ENCODE peak calls at places on chromosomes 7 and 10, in eight cellular contexts. Z is PC-9, Y is mucosa of descending colon, T is colonic mucosa, M is upper lobe of left lung, P is uterus, W is body of pancreas, V is AG10803. L is an unnamed sample.

GRCh38 chr10:66931340-66931948 is 5.6 kb downstream of the LRRTM3 start:
- DNase-seq in Z (no peak), Y (no peak), T (no peak), M (no peak), P (no peak), W (no peak), V (peak), L (peak)

GRCh38 chr7:41882745-41883527 is 180.0 kb upstream of the INHBA start:
- DNase-seq in Z (no peak), Y (no peak), T (no peak), M (no peak), P (no peak), W (no peak), V (no peak), L (no peak)

GRCh38 chr7:158858592-158859503 is 2.5 kb downstream of the DYNC2I1 start:
- DNase-seq in Z (no peak), Y (no peak), T (no peak), M (no peak), P (no peak), W (no peak), V (no peak), L (no peak)

GRCh38 chr10:22246680-22247391 is 29.0 kb upstream of the EBLN1 start:
- DNase-seq in Z (peak), Y (no peak), T (no peak), M (no peak), P (no peak), W (no peak), V (peak), L (peak)

GRCh38 chr7:128168667-128169210 is 72.3 kb upstream of the LEP start:
- DNase-seq in Z (no peak), Y (no peak), T (peak), M (no peak), P (no peak), W (peak), V (peak), L (no peak)

GRCh38 chr10:21754410-21755011 is 220.5 kb downstream of the MLLT10 start:
- DNase-seq in Z (no peak), Y (no peak), T (no peak), M (no peak), P (no peak), W (no peak), V (no peak), L (no peak)

GRCh38 chr7:134690614-134691504 is 44.2 kb downstream of the BPGM start:
- DNase-seq in Z (no peak), Y (no peak), T (no peak), M (no peak), P (no peak), W (no peak), V (peak), L (peak)

GRCh38 chr7:26646666-26647065 is 217.7 kb downstream of the SKAP2 start:
- DNase-seq in Z (no peak), Y (no peak), T (no peak), M (no peak), P (no peak), W (no peak), V (peak), L (no peak)

GRCh38 chr7:158556721-158557440 is 30.7 kb downstream of the PTPRN2 start:
- DNase-seq in Z (no peak), Y (no peak), T (no peak), M (peak), P (no peak), W (no peak), V (no peak), L (no peak)

GRCh38 chr10:133091316-133091715 is 3.6 kb downstream of the ADGRA1 start:
- DNase-seq in Z (no peak), Y (no peak), T (no peak), M (no peak), P (no peak), W (no peak), V (no peak), L (no peak)

GRCh38 chr7:154853727-154854095 is 149.2 kb downstream of the PAXIP1 start:
- DNase-seq in Z (no peak), Y (no peak), T (no peak), M (no peak), P (no peak), W (no peak), V (no peak), L (no peak)

GRCh38 chr7:107090452-107090851 is 45.9 kb downstream of the PRKAR2B start:
- DNase-seq in Z (no peak), Y (no peak), T (no peak), M (no peak), P (no peak), W (no peak), V (no peak), L (no peak)

GRCh38 chr10:107481881-107482280 is 317.4 kb upstream of the SORCS1 start:
- DNase-seq in Z (no peak), Y (no peak), T (no peak), M (no peak), P (no peak), W (no peak), V (no peak), L (no peak)

GRCh38 chr10:100807241-100808050 is 62.1 kb downstream of the PAX2 start:
- DNase-seq in Z (no peak), Y (peak), T (no peak), M (peak), P (no peak), W (no peak), V (no peak), L (no peak)

GRCh38 chr7:134571746-134572461 is 23.0 kb downstream of the AKR1B15 start:
- DNase-seq in Z (no peak), Y (no peak), T (no peak), M (no peak), P (no peak), W (no peak), V (no peak), L (no peak)

GRCh38 chr10:66717221-66717981 is 208.4 kb upstream of the LRRTM3 start:
- DNase-seq in Z (no peak), Y (no peak), T (peak), M (no peak), P (no peak), W (no peak), V (no peak), L (no peak)

GRCh38 chr7:142327555-142327954 is 69.7 kb upstream of the PRSS58 start:
- DNase-seq in Z (no peak), Y (no peak), T (no peak), M (no peak), P (no peak), W (no peak), V (no peak), L (no peak)

GRCh38 chr7:97024209-97025129 is at the start of gene DLX5:
- DNase-seq in Z (no peak), Y (no peak), T (no peak), M (peak), P (no peak), W (no peak), V (peak), L (no peak)

DNA sequence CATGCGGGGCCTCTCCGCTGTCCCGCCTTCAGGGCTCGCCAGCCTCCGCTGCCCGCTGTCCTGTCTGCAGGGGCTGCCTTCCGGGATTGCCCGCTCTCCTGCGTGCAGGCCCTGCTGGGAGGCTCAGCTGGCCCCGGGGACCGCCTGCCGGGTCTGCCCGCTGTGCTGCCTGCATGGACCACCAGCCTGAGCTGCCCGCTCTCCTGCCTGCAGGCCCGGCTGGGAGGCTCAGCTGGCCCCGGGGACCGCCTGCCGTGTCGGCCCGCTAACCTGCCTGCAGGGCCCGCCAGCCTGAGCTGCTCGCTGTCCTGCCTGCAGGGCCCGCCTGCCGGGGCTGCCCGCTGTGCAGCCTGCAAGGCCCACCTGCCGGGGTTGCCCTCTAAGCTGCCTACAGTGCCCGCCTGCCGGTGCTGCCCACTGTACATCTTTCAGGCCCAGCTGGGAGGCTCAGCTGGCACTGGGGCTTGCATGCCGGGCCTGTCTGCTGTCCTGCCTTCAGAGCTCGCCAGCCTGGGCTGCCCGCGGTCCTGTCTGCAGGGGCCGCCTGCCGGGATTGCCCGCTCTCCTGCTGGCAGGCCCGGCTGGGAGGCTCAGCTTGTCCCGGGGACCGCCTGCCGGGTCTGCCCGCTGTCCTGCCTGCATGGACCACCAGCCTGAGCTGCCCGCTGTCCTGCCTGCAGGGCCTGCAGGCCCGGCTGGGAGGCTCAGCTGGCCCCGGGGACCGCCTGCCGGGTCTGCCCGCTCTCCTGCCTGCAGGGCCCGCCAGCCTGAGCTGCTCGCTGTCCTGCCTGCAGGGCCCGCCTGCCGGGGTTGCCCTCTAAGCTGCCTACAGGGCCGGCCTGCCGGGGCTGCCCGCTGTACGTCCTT is 165.1 kb downstream of the GLRX3 start:
- DNase-seq in Z (no peak), Y (peak), T (peak), M (peak), P (no peak), W (no peak), V (peak), L (peak)
- H3K4me3 ChIP-seq in Z (no peak), Y (peak), T (peak), M (peak), P (peak), W (peak), V (peak), L (peak)

DNA sequence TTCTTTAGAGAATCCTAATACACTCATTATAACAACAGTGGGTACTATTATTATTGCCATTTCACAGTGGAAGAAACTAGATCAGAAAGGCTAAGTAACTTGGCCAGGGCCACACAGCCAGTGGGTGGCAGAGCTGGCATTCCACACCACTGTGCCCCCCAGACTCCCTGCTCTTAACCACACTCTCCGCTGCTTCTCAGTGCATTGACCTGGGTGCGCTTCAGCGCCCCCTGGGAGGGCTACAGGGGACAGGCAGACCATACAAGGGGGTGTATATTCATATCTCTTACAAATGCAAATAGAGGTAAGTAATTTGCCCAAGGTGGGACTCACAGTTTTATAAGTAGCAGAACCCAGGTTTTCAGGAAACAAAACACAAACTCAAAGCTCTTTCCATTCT is 77.0 kb upstream of the NMT2 start:
- DNase-seq in Z (no peak), Y (no peak), T (no peak), M (no peak), P (no peak), W (peak), V (no peak), L (no peak)
- TF ChIP-seq CTCF in Z (peak), Y (no peak), T (no peak), M (no peak), P (no peak), W (no peak), V (no peak), L (peak)

GRCh38 chr7:157299613-157300405 is 37.0 kb upstream of the DNAJB6 start:
- DNase-seq in Z (peak), Y (no peak), T (no peak), M (peak), P (no peak), W (no peak), V (peak), L (no peak)
- H3K4me3 ChIP-seq in Z (no peak), Y (no peak), T (no peak), M (no peak), P (no peak), W (no peak), V (no peak), L (no peak)

GRCh38 chr7:46786221-46786951 is 795.5 kb downstream of the TNS3 start:
- DNase-seq in Z (peak), Y (no peak), T (no peak), M (no peak), P (no peak), W (no peak), V (peak), L (peak)
- TF ChIP-seq CTCF in Z (no peak), Y (no peak), T (no peak), M (no peak), P (no peak), W (no peak), V (no peak), L (peak)

GRCh38 chr7:80918909-80919721 is at the start of gene SEMA3C:
- DNase-seq in Z (peak), Y (peak), T (peak), M (peak), P (peak), W (peak), V (peak), L (peak)
- H3K4me3 ChIP-seq in Z (peak), Y (peak), T (peak), M (peak), P (peak), W (peak), V (peak), L (peak)

DNA sequence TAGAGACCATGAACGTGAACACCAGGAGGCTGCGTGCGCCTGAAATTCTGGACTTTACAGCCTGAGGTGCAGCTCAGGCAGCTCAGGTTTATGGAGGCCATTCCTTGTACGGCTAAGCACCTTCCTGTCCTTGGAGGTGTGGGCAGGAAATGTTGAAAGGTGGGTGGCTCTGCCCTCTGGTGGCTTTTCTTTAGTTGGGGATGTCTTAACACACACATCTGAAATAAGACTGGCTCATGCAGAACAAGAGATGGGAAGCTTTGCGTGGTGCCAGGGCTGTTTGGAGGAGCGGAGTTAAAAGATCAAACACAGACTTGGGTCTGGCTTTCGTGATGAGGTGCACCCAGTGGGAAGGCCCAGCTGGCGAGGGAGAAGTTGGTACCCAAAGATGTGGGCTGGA is 64.1 kb downstream of the DOCK1 start:
- DNase-seq in Z (no peak), Y (no peak), T (peak), M (no peak), P (no peak), W (peak), V (no peak), L (no peak)
- TF ChIP-seq CTCF in Z (peak), Y (no peak), T (no peak), M (no peak), P (no peak), W (peak), V (peak), L (peak)

GRCh38 chr7:20393021-20394015 is 62.6 kb downstream of the ITGB8 start:
- DNase-seq in Z (no peak), Y (peak), T (no peak), M (no peak), P (no peak), W (peak), V (no peak), L (no peak)
- H3K4me3 ChIP-seq in Z (no peak), Y (no peak), T (no peak), M (no peak), P (no peak), W (no peak), V (no peak), L (no peak)

GRCh38 chr7:12211054-12212050 is at the start of gene TMEM106B:
- DNase-seq in Z (peak), Y (peak), T (peak), M (peak), P (peak), W (peak), V (peak), L (peak)
- TF ChIP-seq CTCF in Z (peak), Y (no peak), T (no peak), M (no peak), P (peak), W (peak), V (peak), L (peak)

L was measured in AG09309.